ENCODE peak calls at places on chromosomes 7 and 10, in seven cellular contexts. One of them, this sample, is unnamed.

GRCh38 chr10:113960617-113961260 is 82.9 kb upstream of the ADRB1 start:
- DNase-seq in effector CD8-positive, alpha-beta T cell: no peak
- DNase-seq in GOT3: no peak
- DNase-seq in stimulated activated CD4-positive, alpha-beta T cell treated with anti-CD3 and anti-CD28 coated beads, Interleukin-4, amount 100 ng/mL, for 4 hours: no peak
- DNase-seq in NCI-H774: peak
- DNase-seq in caudate nucleus: no peak
- DNase-seq in stromal cell of bone marrow: no peak
- DNase-seq in this sample: no peak

GRCh38 chr10:19791032-19791431 is 25.2 kb upstream of the PLXDC2 start:
- DNase-seq in GOT3: no peak
- DNase-seq in stimulated activated CD4-positive, alpha-beta T cell treated with anti-CD3 and anti-CD28 coated beads, Interleukin-4, amount 100 ng/mL, for 4 hours: no peak
- DNase-seq in stromal cell of bone marrow: no peak
- DNase-seq in NCI-H774: no peak
- DNase-seq in caudate nucleus: no peak
- DNase-seq in effector CD8-positive, alpha-beta T cell: no peak
- DNase-seq in this sample: no peak

GRCh38 chr7:30776971-30777370 is 5.8 kb downstream of the MINDY4 start:
- DNase-seq in effector CD8-positive, alpha-beta T cell: no peak
- DNase-seq in stromal cell of bone marrow: no peak
- DNase-seq in stimulated activated CD4-positive, alpha-beta T cell treated with anti-CD3 and anti-CD28 coated beads, Interleukin-4, amount 100 ng/mL, for 4 hours: no peak
- DNase-seq in caudate nucleus: no peak
- DNase-seq in NCI-H774: no peak
- DNase-seq in GOT3: no peak
- DNase-seq in this sample: no peak

GRCh38 chr7:26627871-26628270 is 236.5 kb downstream of the SKAP2 start:
- DNase-seq in NCI-H774: peak
- DNase-seq in effector CD8-positive, alpha-beta T cell: no peak
- DNase-seq in caudate nucleus: no peak
- DNase-seq in stromal cell of bone marrow: no peak
- DNase-seq in GOT3: no peak
- DNase-seq in stimulated activated CD4-positive, alpha-beta T cell treated with anti-CD3 and anti-CD28 coated beads, Interleukin-4, amount 100 ng/mL, for 4 hours: no peak
- DNase-seq in this sample: no peak

GRCh38 chr7:92644406-92645113 is 54.4 kb upstream of the FAM133B start:
- DNase-seq in NCI-H774: no peak
- DNase-seq in caudate nucleus: no peak
- DNase-seq in GOT3: no peak
- DNase-seq in stimulated activated CD4-positive, alpha-beta T cell treated with anti-CD3 and anti-CD28 coated beads, Interleukin-4, amount 100 ng/mL, for 4 hours: no peak
- DNase-seq in effector CD8-positive, alpha-beta T cell: no peak
- DNase-seq in stromal cell of bone marrow: no peak
- DNase-seq in this sample: no peak

GRCh38 chr7:1101580-1102431 is 13.9 kb downstream of the GPER1 start:
- DNase-seq in effector CD8-positive, alpha-beta T cell: no peak
- DNase-seq in stromal cell of bone marrow: no peak
- DNase-seq in NCI-H774: no peak
- DNase-seq in caudate nucleus: no peak
- DNase-seq in GOT3: no peak
- DNase-seq in stimulated activated CD4-positive, alpha-beta T cell treated with anti-CD3 and anti-CD28 coated beads, Interleukin-4, amount 100 ng/mL, for 4 hours: no peak
- DNase-seq in this sample: no peak

GRCh38 chr10:30527623-30528426 is 93.8 kb downstream of the MAP3K8 start:
- DNase-seq in caudate nucleus: no peak
- DNase-seq in effector CD8-positive, alpha-beta T cell: no peak
- DNase-seq in stromal cell of bone marrow: no peak
- DNase-seq in stimulated activated CD4-positive, alpha-beta T cell treated with anti-CD3 and anti-CD28 coated beads, Interleukin-4, amount 100 ng/mL, for 4 hours: no peak
- DNase-seq in GOT3: no peak
- DNase-seq in NCI-H774: no peak
- DNase-seq in this sample: no peak

GRCh38 chr7:158847451-158847866 is 8.9 kb upstream of the DYNC2I1 start:
- DNase-seq in caudate nucleus: no peak
- DNase-seq in stimulated activated CD4-positive, alpha-beta T cell treated with anti-CD3 and anti-CD28 coated beads, Interleukin-4, amount 100 ng/mL, for 4 hours: no peak
- DNase-seq in GOT3: no peak
- DNase-seq in stromal cell of bone marrow: no peak
- DNase-seq in effector CD8-positive, alpha-beta T cell: no peak
- DNase-seq in NCI-H774: no peak
- DNase-seq in this sample: no peak

GRCh38 chr10:61316866-61317265 is 136.3 kb downstream of the TMEM26 start:
- DNase-seq in stromal cell of bone marrow: no peak
- DNase-seq in caudate nucleus: no peak
- DNase-seq in GOT3: no peak
- DNase-seq in stimulated activated CD4-positive, alpha-beta T cell treated with anti-CD3 and anti-CD28 coated beads, Interleukin-4, amount 100 ng/mL, for 4 hours: no peak
- DNase-seq in effector CD8-positive, alpha-beta T cell: no peak
- DNase-seq in NCI-H774: no peak
- DNase-seq in this sample: no peak

GRCh38 chr10:60456053-60456452 is 66.4 kb upstream of the ANK3 start:
- DNase-seq in stromal cell of bone marrow: peak
- DNase-seq in GOT3: no peak
- DNase-seq in stimulated activated CD4-positive, alpha-beta T cell treated with anti-CD3 and anti-CD28 coated beads, Interleukin-4, amount 100 ng/mL, for 4 hours: no peak
- DNase-seq in caudate nucleus: no peak
- DNase-seq in NCI-H774: no peak
- DNase-seq in effector CD8-positive, alpha-beta T cell: no peak
- DNase-seq in this sample: no peak

GRCh38 chr7:103605640-103606039 is 159.6 kb upstream of the SLC26A5 start:
- DNase-seq in NCI-H774: no peak
- DNase-seq in stimulated activated CD4-positive, alpha-beta T cell treated with anti-CD3 and anti-CD28 coated beads, Interleukin-4, amount 100 ng/mL, for 4 hours: no peak
- DNase-seq in stromal cell of bone marrow: no peak
- DNase-seq in caudate nucleus: no peak
- DNase-seq in GOT3: no peak
- DNase-seq in effector CD8-positive, alpha-beta T cell: no peak
- DNase-seq in this sample: no peak

GRCh38 chr7:143265017-143265693 is 1.9 kb downstream of the GSTK1 start:
- DNase-seq in stromal cell of bone marrow: no peak
- DNase-seq in effector CD8-positive, alpha-beta T cell: no peak
- DNase-seq in NCI-H774: no peak
- DNase-seq in GOT3: no peak
- DNase-seq in stimulated activated CD4-positive, alpha-beta T cell treated with anti-CD3 and anti-CD28 coated beads, Interleukin-4, amount 100 ng/mL, for 4 hours: no peak
- DNase-seq in caudate nucleus: no peak
- DNase-seq in this sample: no peak

GRCh38 chr7:122301858-122302745 is 2.4 kb downstream of the FEZF1 start:
- DNase-seq in GOT3: no peak
- DNase-seq in stimulated activated CD4-positive, alpha-beta T cell treated with anti-CD3 and anti-CD28 coated beads, Interleukin-4, amount 100 ng/mL, for 4 hours: no peak
- DNase-seq in NCI-H774: no peak
- DNase-seq in caudate nucleus: no peak
- DNase-seq in stromal cell of bone marrow: no peak
- DNase-seq in effector CD8-positive, alpha-beta T cell: no peak
- DNase-seq in this sample: no peak

GRCh38 chr10:94043431-94043990 is 49.8 kb downstream of the PLCE1 start:
- DNase-seq in stimulated activated CD4-positive, alpha-beta T cell treated with anti-CD3 and anti-CD28 coated beads, Interleukin-4, amount 100 ng/mL, for 4 hours: no peak
- DNase-seq in stromal cell of bone marrow: peak
- DNase-seq in NCI-H774: no peak
- DNase-seq in caudate nucleus: no peak
- DNase-seq in GOT3: no peak
- DNase-seq in effector CD8-positive, alpha-beta T cell: no peak
- DNase-seq in this sample: no peak

GRCh38 chr10:100433253-100434240 is 29.3 kb upstream of the WNT8B start:
- DNase-seq in stromal cell of bone marrow: peak
- DNase-seq in NCI-H774: peak
- DNase-seq in stimulated activated CD4-positive, alpha-beta T cell treated with anti-CD3 and anti-CD28 coated beads, Interleukin-4, amount 100 ng/mL, for 4 hours: peak
- DNase-seq in caudate nucleus: peak
- DNase-seq in effector CD8-positive, alpha-beta T cell: peak
- DNase-seq in GOT3: peak
- DNase-seq in this sample: peak

GRCh38 chr7:140079121-140079536 is 16.4 kb upstream of the PARP12 start:
- DNase-seq in caudate nucleus: no peak
- DNase-seq in GOT3: no peak
- DNase-seq in stimulated activated CD4-positive, alpha-beta T cell treated with anti-CD3 and anti-CD28 coated beads, Interleukin-4, amount 100 ng/mL, for 4 hours: no peak
- DNase-seq in effector CD8-positive, alpha-beta T cell: no peak
- DNase-seq in NCI-H774: no peak
- DNase-seq in stromal cell of bone marrow: peak
- DNase-seq in this sample: no peak

GRCh38 chr10:80530251-80530650 is 7.5 kb upstream of the SH2D4B start:
- DNase-seq in caudate nucleus: no peak
- DNase-seq in effector CD8-positive, alpha-beta T cell: peak
- DNase-seq in NCI-H774: no peak
- DNase-seq in stimulated activated CD4-positive, alpha-beta T cell treated with anti-CD3 and anti-CD28 coated beads, Interleukin-4, amount 100 ng/mL, for 4 hours: peak
- DNase-seq in stromal cell of bone marrow: no peak
- DNase-seq in GOT3: no peak
- DNase-seq in this sample: no peak

This sample was measured in brain pericyte.